ENCODE peak calls at places on chromosomes 11 and 22, in seven cellular contexts. One of them, this sample, is unnamed.

GRCh38 chr22:39242809-39243442 is 1.9 kb downstream of the PDGFB start:
- DNase-seq in fibroblast of lung: no peak
- DNase-seq in neural crest cell: no peak
- DNase-seq in cardiac muscle cell: no peak
- DNase-seq in stomach: peak
- DNase-seq in Kasumi-1: no peak
- DNase-seq in HT1080: no peak
- DNase-seq in this sample: peak

GRCh38 chr11:9736365-9736764 is 72.5 kb downstream of the SWAP70 start:
- DNase-seq in fibroblast of lung: no peak
- DNase-seq in neural crest cell: no peak
- DNase-seq in cardiac muscle cell: no peak
- DNase-seq in stomach: no peak
- DNase-seq in Kasumi-1: no peak
- DNase-seq in HT1080: no peak
- DNase-seq in this sample: no peak

GRCh38 chr22:41478891-41479521 is 10.1 kb downstream of the ACO2 start:
- DNase-seq in fibroblast of lung: peak
- DNase-seq in neural crest cell: no peak
- DNase-seq in cardiac muscle cell: peak
- DNase-seq in stomach: no peak
- DNase-seq in Kasumi-1: no peak
- DNase-seq in HT1080: no peak
- DNase-seq in this sample: no peak

GRCh38 chr22:39318507-39319283 is 728 bp downstream of the RPL3 start:
- DNase-seq in fibroblast of lung: peak
- DNase-seq in neural crest cell: no peak
- DNase-seq in cardiac muscle cell: peak
- DNase-seq in stomach: no peak
- DNase-seq in Kasumi-1: peak
- DNase-seq in HT1080: no peak
- DNase-seq in this sample: no peak

GRCh38 chr11:68282861-68283230 is 11.1 kb upstream of the C11orf24 start:
- DNase-seq in fibroblast of lung: no peak
- DNase-seq in neural crest cell: no peak
- DNase-seq in cardiac muscle cell: no peak
- DNase-seq in stomach: no peak
- DNase-seq in Kasumi-1: no peak
- DNase-seq in HT1080: no peak
- DNase-seq in this sample: no peak

GRCh38 chr11:107564877-107565218 is 687 bp downstream of the ALKBH8 start:
- DNase-seq in fibroblast of lung: no peak
- DNase-seq in neural crest cell: no peak
- DNase-seq in cardiac muscle cell: no peak
- DNase-seq in stomach: no peak
- DNase-seq in Kasumi-1: no peak
- DNase-seq in HT1080: no peak
- DNase-seq in this sample: no peak

GRCh38 chr11:60767388-60767811 is 10.7 kb downstream of the MS4A15 start:
- DNase-seq in fibroblast of lung: no peak
- DNase-seq in neural crest cell: peak
- DNase-seq in cardiac muscle cell: no peak
- DNase-seq in stomach: no peak
- DNase-seq in Kasumi-1: no peak
- DNase-seq in HT1080: no peak
- DNase-seq in this sample: no peak

GRCh38 chr11:72240461-72241289 is 3.3 kb downstream of the PHOX2A start:
- DNase-seq in fibroblast of lung: peak
- DNase-seq in neural crest cell: no peak
- DNase-seq in cardiac muscle cell: peak
- DNase-seq in stomach: no peak
- DNase-seq in Kasumi-1: no peak
- DNase-seq in HT1080: no peak
- DNase-seq in this sample: peak

GRCh38 chr11:32960553-32961164 is 55.0 kb upstream of the DEPDC7 start:
- DNase-seq in fibroblast of lung: peak
- DNase-seq in neural crest cell: no peak
- DNase-seq in cardiac muscle cell: peak
- DNase-seq in stomach: no peak
- DNase-seq in Kasumi-1: peak
- DNase-seq in HT1080: peak
- DNase-seq in this sample: peak

GRCh38 chr11:62242021-62242420 is at the start of gene SCGB1D2:
- DNase-seq in fibroblast of lung: no peak
- DNase-seq in neural crest cell: no peak
- DNase-seq in cardiac muscle cell: no peak
- DNase-seq in stomach: no peak
- DNase-seq in Kasumi-1: no peak
- DNase-seq in HT1080: no peak
- DNase-seq in this sample: peak

GRCh38 chr22:43094085-43094484 is 4.9 kb upstream of the TTLL1 start:
- DNase-seq in fibroblast of lung: no peak
- DNase-seq in neural crest cell: no peak
- DNase-seq in cardiac muscle cell: no peak
- DNase-seq in stomach: peak
- DNase-seq in Kasumi-1: peak
- DNase-seq in HT1080: peak
- DNase-seq in this sample: no peak

GRCh38 chr11:110200241-110200640 is 96.2 kb downstream of the RDX start:
- DNase-seq in fibroblast of lung: peak
- DNase-seq in neural crest cell: no peak
- DNase-seq in cardiac muscle cell: peak
- DNase-seq in stomach: no peak
- DNase-seq in Kasumi-1: no peak
- DNase-seq in HT1080: peak
- DNase-seq in this sample: peak

GRCh38 chr11:120125005-120125404 is 12.9 kb downstream of the TRIM29 start:
- DNase-seq in fibroblast of lung: peak
- DNase-seq in neural crest cell: no peak
- DNase-seq in cardiac muscle cell: no peak
- DNase-seq in stomach: no peak
- DNase-seq in Kasumi-1: no peak
- DNase-seq in HT1080: peak
- DNase-seq in this sample: no peak

GRCh38 chr22:37171662-37172061 is 16.4 kb downstream of the C1QTNF6 start:
- DNase-seq in fibroblast of lung: no peak
- DNase-seq in neural crest cell: no peak
- DNase-seq in cardiac muscle cell: no peak
- DNase-seq in stomach: no peak
- DNase-seq in Kasumi-1: no peak
- DNase-seq in HT1080: no peak
- DNase-seq in this sample: no peak

GRCh38 chr11:64268687-64269379 is 15.6 kb downstream of the BAD start:
- DNase-seq in fibroblast of lung: peak
- DNase-seq in neural crest cell: peak
- DNase-seq in cardiac muscle cell: peak
- DNase-seq in stomach: peak
- DNase-seq in Kasumi-1: peak
- DNase-seq in HT1080: peak
- DNase-seq in this sample: peak

GRCh38 chr11:122439911-122440782 is 215.4 kb upstream of the UBASH3B start:
- DNase-seq in fibroblast of lung: peak
- DNase-seq in neural crest cell: peak
- DNase-seq in cardiac muscle cell: peak
- DNase-seq in stomach: no peak
- DNase-seq in Kasumi-1: no peak
- DNase-seq in HT1080: no peak
- DNase-seq in this sample: peak

GRCh38 chr11:83472328-83472727 is 186.2 kb upstream of the CCDC90B start:
- DNase-seq in fibroblast of lung: no peak
- DNase-seq in neural crest cell: no peak
- DNase-seq in cardiac muscle cell: no peak
- DNase-seq in stomach: no peak
- DNase-seq in Kasumi-1: no peak
- DNase-seq in HT1080: no peak
- DNase-seq in this sample: no peak

GRCh38 chr11:95068549-95068948 is 1.8 kb downstream of the SRSF8 start:
- DNase-seq in fibroblast of lung: peak
- DNase-seq in neural crest cell: peak
- DNase-seq in cardiac muscle cell: peak
- DNase-seq in stomach: peak
- DNase-seq in Kasumi-1: peak
- DNase-seq in HT1080: peak
- DNase-seq in this sample: peak